ENCODE peak calls at places on chromosomes 1 and 21, in four cellular contexts. C, Z, L and B are unnamed samples.

GRCh38 chr1:47023268-47024137 is at the start of gene CYP4X1:
- DNase-seq in C (peak), Z (no peak), L (no peak), B (no peak)

GRCh38 chr1:50425376-50426107 is 2.3 kb upstream of the DMRTA2 start:
- DNase-seq in C (no peak), Z (peak), L (no peak), B (no peak)

GRCh38 chr1:68812295-68812694 is 315.4 kb upstream of the DEPDC1 start:
- DNase-seq in C (no peak), Z (no peak), L (no peak), B (no peak)

GRCh38 chr21:16569679-16570078 is 839.9 kb downstream of the USP25 start:
- DNase-seq in L (no peak), Z (peak), C (no peak), B (no peak)

GRCh38 chr1:234844479-234845031 is 234.6 kb upstream of the IRF2BP2 start:
- DNase-seq in C (no peak), L (no peak), Z (no peak), B (no peak)

GRCh38 chr1:184163674-184164470 is 112.3 kb downstream of the TSEN15 start:
- DNase-seq in C (no peak), L (no peak), Z (no peak), B (peak)

GRCh38 chr1:225511828-225512381 is 84.1 kb upstream of the LBR start:
- DNase-seq in C (no peak), L (no peak), Z (no peak), B (no peak)

GRCh38 chr1:240285541-240285940 is 193.9 kb downstream of the FMN2 start:
- DNase-seq in C (no peak), Z (no peak), L (no peak), B (no peak)

GRCh38 chr1:181101581-181102226 is 13.2 kb downstream of the IER5 start:
- DNase-seq in C (no peak), L (no peak), Z (peak), B (no peak)

GRCh38 chr1:11707621-11708276 is 16.2 kb downstream of the DRAXIN start:
- DNase-seq in C (no peak), L (no peak), Z (peak), B (no peak)

GRCh38 chr1:206704239-206704638 is 19.5 kb downstream of the MAPKAPK2 start:
- DNase-seq in L (no peak), Z (no peak), C (no peak), B (no peak)

GRCh38 chr1:203202431-203203245 is 16.1 kb upstream of the CHI3L1 start:
- DNase-seq in Z (no peak), L (no peak), C (peak), B (peak)

GRCh38 chr1:154735061-154735800 is 127.2 kb upstream of the ADAR start:
- DNase-seq in Z (no peak), L (no peak), C (peak), B (no peak)